ENCODE peak calls at places on chromosomes 11 and 22, in ten cellular contexts. E is heart left ventricle, R is HepG2, G is body of pancreas, U is right lobe of liver, Z is gastrocnemius medialis, O is K562, V is IMR-90, Q is HCT116, N is A549. F is an unnamed sample.

GRCh38 chr11:3984896-3985295 is 109.7 kb upstream of the RRM1 start:
- ATAC-seq in O (peak; percentile 84), G (no peak), N (no peak), Q (no peak), V (no peak), R (no peak), Z (peak; percentile 27), E (no peak), U (no peak), F (no peak)

GRCh38 chr11:130051077-130051476 is 18.6 kb upstream of the APLP2 start:
- ATAC-seq in V (peak; percentile 70), R (no peak), E (no peak), U (peak; percentile 37), N (no peak), O (no peak), G (no peak), Z (no peak), Q (no peak), F (peak; percentile 51)

GRCh38 chr11:66237867-66238266 is 30.6 kb upstream of the RAB1B start:
- ATAC-seq in U (no peak), Q (peak; percentile 58), O (no peak), R (no peak), G (no peak), E (no peak), V (no peak), Z (no peak), N (no peak), F (no peak)

GRCh38 chr22:19092725-19093124 is 29.5 kb downstream of the DGCR2 start:
- ATAC-seq in Z (no peak), E (no peak), U (no peak), N (no peak), G (no peak), R (no peak), V (no peak), Q (no peak), O (no peak), F (no peak)

GRCh38 chr11:11135820-11136476 is 217.1 kb downstream of the CSNK2A3 start:
- ATAC-seq in G (no peak), R (peak; percentile 41), E (no peak), N (no peak), O (no peak), Q (no peak), Z (no peak), U (no peak), V (no peak), F (no peak)

GRCh38 chr11:5550440-5551095 is 2.2 kb upstream of the OR52H1 start:
- ATAC-seq in E (no peak), N (peak; percentile 89), Z (no peak), R (no peak), O (peak; percentile 42), G (no peak), Q (peak; percentile 82), U (no peak), V (peak; percentile 72), F (no peak)

GRCh38 chr22:37157516-37158289 is 8.0 kb upstream of the IL2RB start:
- ATAC-seq in N (no peak), O (no peak), E (no peak), Q (peak; percentile 57), G (no peak), V (no peak), Z (no peak), R (no peak), U (no peak), F (no peak)

GRCh38 chr11:60005360-60005759 is 11.6 kb upstream of the OOSP4B start:
- ATAC-seq in N (no peak), E (no peak), Z (no peak), Q (no peak), R (no peak), U (no peak), G (no peak), O (no peak), V (no peak), F (no peak)

GRCh38 chr22:48098936-48099245 is 1336.4 kb downstream of the TBC1D22A start:
- ATAC-seq in R (no peak), Q (no peak), O (no peak), U (no peak), E (no peak), N (no peak), G (no peak), Z (no peak), V (no peak), F (no peak)

GRCh38 chr11:8081591-8082021 is 595 bp downstream of the TUB start:
- ATAC-seq in U (peak; percentile 6), G (peak; percentile 14), Z (no peak), V (peak; percentile 30), R (peak; percentile 58), E (peak; percentile 25), N (peak; percentile 41), O (no peak), Q (no peak), F (peak; percentile 39)

GRCh38 chr11:3959015-3959917 is 103.8 kb downstream of the STIM1 start:
- ATAC-seq in O (peak; percentile 63), Q (peak; percentile 57), N (peak; percentile 92), V (peak; percentile 77), G (no peak), R (peak; percentile 93), U (peak; percentile 60), Z (no peak), E (peak; percentile 59), F (no peak)

DNA sequence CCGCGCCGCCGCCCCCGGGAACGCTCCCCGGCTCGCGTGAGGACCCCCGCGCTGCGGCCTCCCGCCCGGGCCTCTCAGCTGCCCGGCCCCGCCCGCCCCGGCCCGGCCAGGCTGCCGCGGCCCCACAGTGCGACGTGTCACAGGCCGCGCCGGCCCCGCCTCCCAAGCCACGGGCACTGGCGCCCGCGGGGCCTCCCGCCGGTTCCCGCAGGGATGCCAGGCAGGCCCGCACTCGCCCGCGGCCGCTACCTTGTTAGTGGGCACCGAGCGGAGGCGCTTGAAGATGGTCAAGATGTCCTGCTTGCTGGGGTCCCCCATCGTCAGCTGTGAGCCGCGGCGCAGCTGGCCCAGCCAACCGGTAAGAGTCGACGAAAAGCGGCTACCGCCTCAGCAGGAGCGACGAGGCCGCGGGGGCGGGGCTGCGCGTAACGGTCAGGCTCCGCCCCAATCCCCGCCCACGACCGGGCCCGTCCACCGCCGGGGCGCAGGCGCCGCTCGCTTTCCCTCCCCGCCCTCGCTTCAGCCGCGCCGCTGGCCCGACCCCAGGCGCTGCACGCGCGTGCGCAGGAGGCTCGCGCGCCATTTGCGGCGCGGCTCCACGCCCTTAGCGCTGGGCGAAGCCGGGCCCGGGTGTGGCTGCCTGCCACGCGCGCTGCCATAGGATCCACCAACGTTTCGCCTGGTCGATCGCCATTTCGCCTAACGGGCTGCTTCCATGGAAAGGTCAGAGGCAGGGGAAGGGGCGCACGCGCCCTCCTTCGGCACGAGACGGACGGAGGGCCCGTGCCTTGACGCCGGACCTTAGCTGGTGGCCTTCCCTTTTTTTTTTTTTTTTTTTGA is at the start of gene ARFGAP3:
- ATAC-seq in O (peak; percentile 98), E (peak; percentile 96), R (peak; percentile 88), N (peak; percentile 94), Z (peak; percentile 84), Q (peak; percentile 95), U (peak; percentile 97), G (peak; percentile 94), V (peak; percentile 97), F (peak; percentile 98)
- TF ChIP-seq POLR2A in O (peak; percentile 71), E (peak; percentile 27), R (peak; percentile 87), N (peak; percentile 49), Z (peak; percentile 96), Q (no peak), U (peak; percentile 90), G (peak; percentile 94), V (peak; percentile 96), F (peak; percentile 73)

DNA sequence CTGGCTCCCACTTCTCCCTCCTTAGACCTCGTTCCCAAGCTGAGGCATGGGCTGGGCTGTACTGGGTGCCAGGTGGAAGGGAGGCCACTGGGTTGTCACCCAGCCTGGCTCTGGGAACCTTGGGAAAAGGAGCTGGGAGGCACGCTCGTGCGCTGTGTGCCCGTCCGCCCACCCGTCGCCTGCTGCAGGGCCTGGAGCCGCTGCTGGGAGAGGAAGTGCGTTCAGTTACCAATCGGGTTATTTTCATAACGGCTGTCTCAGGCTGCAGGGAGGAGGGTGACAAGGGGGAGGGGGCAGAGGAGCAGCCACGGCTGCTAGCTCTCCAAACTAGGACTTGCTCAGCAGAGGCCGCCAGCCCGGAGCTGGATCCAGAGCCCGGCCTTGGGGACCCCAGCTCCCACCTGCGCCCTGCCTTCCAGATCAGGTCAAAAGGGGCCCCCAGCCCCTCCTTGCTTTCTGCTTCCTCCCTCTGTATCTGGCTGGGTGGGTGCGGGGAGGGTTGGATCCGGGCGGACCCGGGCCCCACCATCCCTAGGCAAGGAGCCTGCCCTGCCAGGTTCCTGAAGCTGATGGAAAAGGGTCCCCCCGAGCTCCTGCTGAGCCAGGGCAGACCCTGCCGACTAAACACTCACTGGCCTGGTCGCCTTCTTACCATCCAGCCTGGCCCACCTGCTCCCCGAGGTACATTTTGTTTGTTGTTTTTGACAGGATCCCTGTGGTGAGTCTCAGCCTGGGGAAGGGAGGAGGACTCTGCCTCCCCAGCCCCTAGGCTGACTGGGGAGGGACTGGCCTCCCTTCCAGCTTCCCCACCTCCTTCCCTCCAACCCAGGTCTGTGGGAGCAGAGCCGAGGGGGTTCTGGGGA is 14.3 kb downstream of the DGKZ start:
- ATAC-seq in G (peak; percentile 11), E (peak; percentile 74), Z (peak; percentile 74), V (peak; percentile 79), N (no peak), Q (no peak), R (no peak), O (peak; percentile 87), U (peak; percentile 61), F (peak; percentile 81)
- TF ChIP-seq POLR2A in G (peak; percentile 26), E (peak; percentile 29), Z (peak; percentile 94), V (no peak), N (no peak), Q (no peak), R (no peak), O (peak; percentile 56), U (no peak), F (peak; percentile 23)

DNA sequence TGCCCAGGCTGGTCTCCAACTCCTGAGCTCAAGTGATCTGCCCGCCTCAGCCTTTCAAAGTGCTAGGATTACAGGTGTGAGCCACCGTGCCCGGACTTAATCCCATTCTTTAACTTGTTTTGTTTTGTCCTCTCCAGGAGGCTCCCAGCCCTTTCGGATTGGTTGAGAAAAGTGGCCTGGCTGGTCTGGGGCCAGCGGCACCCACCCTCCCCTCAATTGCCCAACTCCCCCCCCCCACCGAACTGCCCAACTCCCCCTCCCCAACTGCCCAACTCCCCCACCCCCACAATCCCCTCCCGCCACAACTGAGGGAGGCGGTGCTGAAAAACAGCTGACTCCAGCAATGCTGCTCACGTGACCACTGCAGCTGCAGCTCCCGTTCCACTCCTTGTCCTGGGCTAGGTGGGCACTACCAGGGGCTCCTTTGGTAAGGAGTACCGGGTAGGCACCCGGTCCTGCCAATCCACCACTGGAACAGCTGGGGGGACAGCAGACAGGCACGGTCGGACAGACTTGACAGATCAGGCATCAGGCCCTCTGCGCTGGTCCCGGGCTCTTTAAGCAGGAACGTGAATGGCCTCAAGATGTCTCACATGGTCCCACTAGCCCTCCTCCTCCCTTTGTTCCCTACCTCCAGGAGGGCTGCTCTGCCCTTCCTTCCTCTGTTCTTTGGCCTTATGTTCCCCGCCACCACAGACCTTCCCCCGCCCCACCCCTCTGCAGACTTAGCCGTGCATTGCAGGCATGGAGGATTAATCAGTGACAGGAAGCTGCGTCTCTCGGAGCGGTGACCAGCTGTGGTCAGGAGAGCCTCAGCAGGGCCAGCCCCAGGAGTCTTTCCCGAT is at the start of gene TCN2:
- ATAC-seq in R (peak; percentile 97), G (peak; percentile 81), O (peak; percentile 80), N (peak; percentile 84), E (peak; percentile 81), V (peak; percentile 70), Q (peak; percentile 59), U (peak; percentile 85), Z (peak; percentile 88), F (peak; percentile 83)
- TF ChIP-seq POLR2A in R (no peak), G (peak; percentile 62), O (no peak), N (no peak), E (no peak), V (no peak), Q (no peak), U (peak; percentile 42), Z (peak; percentile 19), F (no peak)

GRCh38 chr22:46054091-46054877 is 77.3 kb upstream of the WNT7B start:
- ATAC-seq in Q (peak; percentile 56), E (peak; percentile 57), V (peak; percentile 80), N (peak; percentile 58), O (peak; percentile 32), R (peak; percentile 65), Z (peak; percentile 29), G (peak; percentile 45), U (peak; percentile 58), F (peak; percentile 75)
- TF ChIP-seq POLR2A in Q (peak; percentile 11), E (no peak), V (no peak), N (no peak), O (no peak), R (no peak), Z (peak; percentile 6), G (no peak), U (peak; percentile 15), F (peak; percentile 73)

F was measured in gastroesophageal sphincter.